ENCODE peak calls at places on chromosomes 3 and 15, in six cellular contexts. One of them, this sample, is unnamed.

GRCh38 chr3:1272541-1273265 is 179.9 kb downstream of the CNTN6 start:
- DNase-seq in HCT116: no peak
- DNase-seq in SK-N-SH: no peak
- DNase-seq in GM12878: no peak
- DNase-seq in H1: no peak
- DNase-seq in K562: no peak
- DNase-seq in this sample: no peak

GRCh38 chr15:101063891-101064794 is 145.0 kb downstream of the LRRK1 start:
- DNase-seq in HCT116: no peak
- DNase-seq in SK-N-SH: peak; percentile 54
- DNase-seq in GM12878: no peak
- DNase-seq in H1: no peak
- DNase-seq in K562: no peak
- DNase-seq in this sample: no peak

GRCh38 chr3:59766165-59766872 is 716.5 kb upstream of the CFAP20DC start:
- DNase-seq in HCT116: no peak
- DNase-seq in SK-N-SH: no peak
- DNase-seq in GM12878: no peak
- DNase-seq in H1: no peak
- DNase-seq in K562: no peak
- DNase-seq in this sample: no peak

GRCh38 chr3:45472795-45473194 is 84.4 kb downstream of the LARS2 start:
- DNase-seq in HCT116: no peak
- DNase-seq in SK-N-SH: peak; percentile 16
- DNase-seq in GM12878: no peak
- DNase-seq in H1: no peak
- DNase-seq in K562: no peak
- DNase-seq in this sample: no peak

GRCh38 chr3:169146112-169146665 is 517.3 kb downstream of the MECOM start:
- DNase-seq in HCT116: no peak
- DNase-seq in SK-N-SH: no peak
- DNase-seq in GM12878: no peak
- DNase-seq in H1: no peak
- DNase-seq in K562: peak; percentile 82
- DNase-seq in this sample: peak; percentile 49

GRCh38 chr3:25594007-25594502 is 70.7 kb downstream of the TOP2B start:
- DNase-seq in HCT116: peak; percentile 29
- DNase-seq in SK-N-SH: peak; percentile 64
- DNase-seq in GM12878: no peak
- DNase-seq in H1: no peak
- DNase-seq in K562: peak; percentile 65
- DNase-seq in this sample: peak; percentile 76

GRCh38 chr3:165206454-165207266 is 10.5 kb upstream of the SLITRK3 start:
- DNase-seq in HCT116: peak; percentile 63
- DNase-seq in SK-N-SH: peak; percentile 68
- DNase-seq in GM12878: no peak
- DNase-seq in H1: no peak
- DNase-seq in K562: peak; percentile 65
- DNase-seq in this sample: peak; percentile 55

GRCh38 chr3:179432021-179432420 is 19.2 kb downstream of the GNB4 start:
- DNase-seq in HCT116: no peak
- DNase-seq in SK-N-SH: no peak
- DNase-seq in GM12878: peak; percentile 40
- DNase-seq in H1: no peak
- DNase-seq in K562: no peak
- DNase-seq in this sample: no peak

GRCh38 chr3:187811580-187812250 is 66.4 kb upstream of the BCL6 start:
- DNase-seq in HCT116: no peak
- DNase-seq in SK-N-SH: no peak
- DNase-seq in GM12878: no peak
- DNase-seq in H1: no peak
- DNase-seq in K562: no peak
- DNase-seq in this sample: peak; percentile 44

GRCh38 chr3:140469491-140469890 is 208.4 kb upstream of the TRIM42 start:
- DNase-seq in HCT116: no peak
- DNase-seq in SK-N-SH: no peak
- DNase-seq in GM12878: no peak
- DNase-seq in H1: no peak
- DNase-seq in K562: no peak
- DNase-seq in this sample: no peak

GRCh38 chr3:13715167-13715954 is 164.5 kb downstream of the WNT7A start:
- DNase-seq in HCT116: no peak
- DNase-seq in SK-N-SH: peak; percentile 1
- DNase-seq in GM12878: no peak
- DNase-seq in H1: no peak
- DNase-seq in K562: no peak
- DNase-seq in this sample: no peak

GRCh38 chr3:69719723-69720122 is 19.5 kb upstream of the MITF start:
- DNase-seq in HCT116: no peak
- DNase-seq in SK-N-SH: no peak
- DNase-seq in GM12878: no peak
- DNase-seq in H1: no peak
- DNase-seq in K562: no peak
- DNase-seq in this sample: no peak

GRCh38 chr3:141056716-141057115 is 5.6 kb downstream of the SPSB4 start:
- DNase-seq in HCT116: no peak
- DNase-seq in SK-N-SH: no peak
- DNase-seq in GM12878: no peak
- DNase-seq in H1: no peak
- DNase-seq in K562: no peak
- DNase-seq in this sample: no peak

GRCh38 chr15:75202251-75203016 is 752 bp downstream of the C15orf39 start:
- DNase-seq in HCT116: no peak
- DNase-seq in SK-N-SH: peak; percentile 81
- DNase-seq in GM12878: no peak
- DNase-seq in H1: no peak
- DNase-seq in K562: peak; percentile 82
- DNase-seq in this sample: peak; percentile 64

GRCh38 chr15:75201609-75202250 is at the start of gene C15orf39:
- DNase-seq in HCT116: peak; percentile 33
- DNase-seq in SK-N-SH: peak; percentile 96
- DNase-seq in GM12878: no peak
- DNase-seq in H1: no peak
- DNase-seq in K562: peak; percentile 80
- DNase-seq in this sample: peak; percentile 82

GRCh38 chr15:75199347-75199976 is 2.2 kb upstream of the C15orf39 start:
- DNase-seq in HCT116: no peak
- DNase-seq in SK-N-SH: no peak
- DNase-seq in GM12878: no peak
- DNase-seq in H1: no peak
- DNase-seq in K562: no peak
- DNase-seq in this sample: no peak

GRCh38 chr15:75200391-75200764 is 1.3 kb upstream of the C15orf39 start:
- DNase-seq in HCT116: no peak
- DNase-seq in SK-N-SH: no peak
- DNase-seq in GM12878: no peak
- DNase-seq in H1: no peak
- DNase-seq in K562: no peak
- DNase-seq in this sample: no peak

GRCh38 chr15:75200765-75201608 is 695 bp upstream of the C15orf39 start:
- DNase-seq in HCT116: peak; percentile 44
- DNase-seq in SK-N-SH: no peak
- DNase-seq in GM12878: no peak
- DNase-seq in H1: peak; percentile 63
- DNase-seq in K562: peak; percentile 69
- DNase-seq in this sample: peak; percentile 55
- TF ChIP-seq JUND in HCT116: no peak
- TF ChIP-seq JUND in SK-N-SH: no peak
- TF ChIP-seq JUND in GM12878: no peak
- TF ChIP-seq JUND in H1: no peak
- TF ChIP-seq JUND in K562: peak; percentile 51
- TF ChIP-seq JUND in this sample: no peak

GRCh38 chr3:129286081-129286480 is 7.4 kb downstream of the HMCES start:
- DNase-seq in HCT116: no peak
- DNase-seq in SK-N-SH: no peak
- DNase-seq in GM12878: no peak
- DNase-seq in H1: no peak
- DNase-seq in K562: no peak
- DNase-seq in this sample: no peak

GRCh38 chr3:129289201-129289921 is 10.7 kb downstream of the HMCES start:
- DNase-seq in HCT116: no peak
- DNase-seq in SK-N-SH: no peak
- DNase-seq in GM12878: no peak
- DNase-seq in H1: no peak
- DNase-seq in K562: no peak
- DNase-seq in this sample: no peak

GRCh38 chr3:129291487-129291886 is 12.8 kb downstream of the HMCES start:
- DNase-seq in HCT116: no peak
- DNase-seq in SK-N-SH: no peak
- DNase-seq in GM12878: no peak
- DNase-seq in H1: no peak
- DNase-seq in K562: no peak
- DNase-seq in this sample: no peak
- TF ChIP-seq JUND in HCT116: no peak
- TF ChIP-seq JUND in SK-N-SH: no peak
- TF ChIP-seq JUND in GM12878: no peak
- TF ChIP-seq JUND in H1: no peak
- TF ChIP-seq JUND in K562: no peak
- TF ChIP-seq JUND in this sample: no peak

GRCh38 chr15:55599384-55599783 is 11.2 kb upstream of the PYGO1 start:
- DNase-seq in HCT116: no peak
- DNase-seq in SK-N-SH: no peak
- DNase-seq in GM12878: no peak
- DNase-seq in H1: no peak
- DNase-seq in K562: no peak
- DNase-seq in this sample: no peak
- TF ChIP-seq JUND in HCT116: no peak
- TF ChIP-seq JUND in SK-N-SH: no peak
- TF ChIP-seq JUND in GM12878: no peak
- TF ChIP-seq JUND in H1: no peak
- TF ChIP-seq JUND in K562: no peak
- TF ChIP-seq JUND in this sample: no peak

DNA sequence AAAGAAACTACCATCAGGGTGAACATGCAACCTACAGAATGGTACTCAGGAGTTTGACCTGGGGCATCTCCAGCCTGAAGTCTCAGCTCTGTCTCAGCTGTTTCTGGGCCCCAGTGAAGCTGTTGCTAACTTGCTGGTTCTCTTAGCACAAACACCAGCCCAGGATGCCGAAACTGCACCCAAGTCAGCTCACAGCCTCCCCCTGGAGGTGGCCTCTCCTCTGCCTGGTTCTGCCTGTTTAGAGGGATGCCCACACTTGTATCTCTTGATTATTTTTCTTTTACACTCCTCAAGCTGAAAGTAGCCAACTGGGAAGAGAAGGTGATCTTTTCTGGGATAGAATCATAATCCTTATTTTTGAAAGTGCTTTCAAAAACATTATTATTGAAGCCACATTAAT is 289.0 kb upstream of the RASGRP1 start:
- DNase-seq in HCT116: peak; percentile 24
- DNase-seq in SK-N-SH: no peak
- DNase-seq in GM12878: no peak
- DNase-seq in H1: peak; percentile 50
- DNase-seq in K562: peak; percentile 27
- DNase-seq in this sample: peak; percentile 72
- TF ChIP-seq JUND in HCT116: no peak
- TF ChIP-seq JUND in SK-N-SH: no peak
- TF ChIP-seq JUND in GM12878: no peak
- TF ChIP-seq JUND in H1: no peak
- TF ChIP-seq JUND in K562: no peak
- TF ChIP-seq JUND in this sample: no peak

GRCh38 chr3:49238274-49239127 is 38.5 kb downstream of the C3orf62 start:
- DNase-seq in HCT116: no peak
- DNase-seq in SK-N-SH: no peak
- DNase-seq in GM12878: peak; percentile 34
- DNase-seq in H1: no peak
- DNase-seq in K562: peak; percentile 88
- DNase-seq in this sample: no peak

GRCh38 chr3:49237344-49237743 is 39.7 kb downstream of the C3orf62 start:
- DNase-seq in HCT116: no peak
- DNase-seq in SK-N-SH: no peak
- DNase-seq in GM12878: no peak
- DNase-seq in H1: no peak
- DNase-seq in K562: no peak
- DNase-seq in this sample: no peak

DNA sequence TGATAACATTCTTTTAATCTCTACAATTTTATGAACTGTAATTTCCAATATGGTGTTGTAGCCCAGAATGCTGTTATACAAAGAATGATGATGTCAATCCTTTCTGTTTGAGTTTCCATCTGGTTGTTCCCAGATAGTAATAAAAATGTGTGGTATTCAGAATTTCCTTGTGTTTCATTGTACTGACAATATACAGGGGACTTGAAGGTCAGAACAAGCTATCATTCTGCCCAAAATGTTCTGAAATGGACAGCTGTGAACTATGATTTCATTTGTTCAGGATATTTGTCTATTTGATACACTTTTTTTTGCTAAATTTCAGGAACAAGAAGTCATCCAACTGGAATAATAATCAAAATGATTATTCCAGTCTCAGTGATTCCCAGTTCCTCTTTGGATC is 40.8 kb downstream of the C3orf62 start:
- DNase-seq in HCT116: no peak
- DNase-seq in SK-N-SH: no peak
- DNase-seq in GM12878: no peak
- DNase-seq in H1: no peak
- DNase-seq in K562: no peak
- DNase-seq in this sample: no peak
- TF ChIP-seq JUND in HCT116: no peak
- TF ChIP-seq JUND in SK-N-SH: no peak
- TF ChIP-seq JUND in GM12878: no peak
- TF ChIP-seq JUND in H1: no peak
- TF ChIP-seq JUND in K562: no peak
- TF ChIP-seq JUND in this sample: no peak

DNA sequence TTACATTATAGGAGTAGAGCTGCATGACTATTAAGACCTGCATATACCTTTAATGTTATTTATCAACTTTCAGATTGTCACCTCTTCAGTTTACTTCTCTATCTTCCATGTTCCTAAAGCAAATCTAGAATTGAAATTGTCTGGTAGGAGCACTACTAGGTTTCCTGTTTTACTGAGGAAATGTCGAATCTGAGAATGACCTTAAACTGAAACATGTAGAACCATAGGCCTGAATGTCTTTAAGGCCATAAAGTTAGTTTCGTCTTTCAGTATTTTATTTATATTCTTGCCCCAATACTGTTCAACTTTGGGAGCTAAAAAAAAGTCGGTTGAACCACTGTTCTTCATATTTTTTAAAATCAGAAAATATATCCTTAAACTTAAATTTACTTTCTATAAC is 92.7 kb downstream of the IL1RAP start:
- DNase-seq in HCT116: no peak
- DNase-seq in SK-N-SH: no peak
- DNase-seq in GM12878: no peak
- DNase-seq in H1: no peak
- DNase-seq in K562: no peak
- DNase-seq in this sample: no peak
- TF ChIP-seq JUND in HCT116: no peak
- TF ChIP-seq JUND in SK-N-SH: no peak
- TF ChIP-seq JUND in GM12878: no peak
- TF ChIP-seq JUND in H1: no peak
- TF ChIP-seq JUND in K562: no peak
- TF ChIP-seq JUND in this sample: no peak